ENCODE peak calls at places on chromosomes 16 and 17, in four cellular contexts. O is neural crest cell, D is neuronal stem cell, X is HTR-8/SVneo. P is an unnamed sample.

GRCh38 chr16:63890072-63890471 is 1231.8 kb downstream of the CDH11 start:
- DNase-seq in O (no peak), D (no peak), X (no peak), P (peak; percentile 78)

GRCh38 chr17:38606646-38607611 is 1.2 kb upstream of the SRCIN1 start:
- DNase-seq in D (no peak), O (no peak), X (no peak), P (no peak)

GRCh38 chr17:57195790-57196460 is 60.4 kb upstream of the MSI2 start:
- DNase-seq in X (no peak), O (no peak), D (no peak), P (no peak)

GRCh38 chr17:31068291-31068690 is 26.5 kb upstream of the NF1 start:
- DNase-seq in O (peak; percentile 29), X (peak; percentile 28), D (no peak), P (peak; percentile 56)

GRCh38 chr17:76145231-76146052 is 4.4 kb upstream of the FOXJ1 start:
- DNase-seq in X (no peak), D (no peak), O (no peak), P (peak; percentile 49)

GRCh38 chr17:39461911-39462641 is 790 bp downstream of the CDK12 start:
- DNase-seq in D (no peak), O (peak; percentile 4), X (peak; percentile 78), P (no peak)

GRCh38 chr16:75304521-75305363 is 53.3 kb upstream of the BCAR1 start:
- DNase-seq in D (no peak), O (no peak), X (no peak), P (peak; percentile 22)

GRCh38 chr16:52618753-52619497 is 72.0 kb upstream of the TOX3 start:
- DNase-seq in X (no peak), D (no peak), O (no peak), P (no peak)

GRCh38 chr16:67357561-67357960 is 30.9 kb downstream of the LRRC36 start:
- DNase-seq in D (no peak), O (no peak), X (no peak), P (no peak)

GRCh38 chr17:76426853-76427252 is 26.1 kb downstream of the UBE2O start:
- DNase-seq in D (no peak), O (no peak), X (no peak), P (no peak)

GRCh38 chr16:56753410-56753809 is 23.5 kb downstream of the NUP93 start:
- DNase-seq in X (no peak), O (no peak), D (no peak), P (no peak)

GRCh38 chr16:85828166-85828565 is 28.7 kb downstream of the COX4I1 start:
- DNase-seq in X (no peak), D (no peak), O (no peak), P (no peak)

GRCh38 chr16:87358250-87358649 is 25.3 kb downstream of the FBXO31 start:
- DNase-seq in X (no peak), D (no peak), O (no peak), P (no peak)

GRCh38 chr17:27466748-27467375 is 10.6 kb downstream of the KSR1 start:
- DNase-seq in D (no peak), X (no peak), O (no peak), P (no peak)

GRCh38 chr17:78476149-78476548 is 97.7 kb downstream of the PGS1 start:
- DNase-seq in X (no peak), D (no peak), O (no peak), P (no peak)

GRCh38 chr17:38869647-38870258 is at the start of gene LASP1:
- DNase-seq in X (peak; percentile 90), O (peak; percentile 79), D (peak; percentile 83), P (peak; percentile 92)

GRCh38 chr17:2893422-2893914 is 97.2 kb downstream of the RAP1GAP2 start:
- DNase-seq in D (no peak), O (no peak), X (no peak), P (no peak)

GRCh38 chr17:76515291-76515949 is 14.2 kb upstream of the RHBDF2 start:
- DNase-seq in D (no peak), X (no peak), O (no peak), P (no peak)

GRCh38 chr16:81728435-81728834 is 50.7 kb upstream of the PLCG2 start:
- DNase-seq in O (no peak), D (no peak), X (no peak), P (no peak)

GRCh38 chr16:23388786-23389185 is 64.2 kb downstream of the COG7 start:
- DNase-seq in X (no peak), D (no peak), O (no peak), P (no peak)

GRCh38 chr16:54031107-54031760 is 255.4 kb downstream of the IRX3 start:
- DNase-seq in D (no peak), O (no peak), X (no peak), P (peak; percentile 6)

GRCh38 chr17:48293319-48294192 is 136.5 kb downstream of the SKAP1 start:
- DNase-seq in D (no peak), O (no peak), X (no peak), P (peak; percentile 9)